ENCODE peak calls at places on chromosomes 11 and 22, in nine cellular contexts. M is amygdala, S is NCI-H69, H is AG08395, V is RWPE1, Y is GM23248, J is ELR, E is cerebellum, B is HFF-Myc. G is an unnamed sample.

GRCh38 chr22:24471570-24471969 is 23.6 kb upstream of the UPB1 start:
- DNase-seq in V (no peak), M (no peak), Y (no peak), H (no peak), E (peak), J (no peak), S (no peak), B (no peak), G (peak)

GRCh38 chr22:35218079-35218478 is 39.2 kb upstream of the HMGXB4 start:
- DNase-seq in B (no peak), M (no peak), H (no peak), J (peak), V (no peak), Y (peak), E (no peak), S (no peak), G (no peak)

GRCh38 chr11:59556115-59556882 is 45.0 kb downstream of the OR4D9 start:
- DNase-seq in H (peak), M (peak), V (peak), S (peak), Y (peak), B (peak), J (peak), E (peak), G (peak)

GRCh38 chr11:78202733-78203167 is 14.0 kb downstream of the USP35 start:
- DNase-seq in B (no peak), J (no peak), V (no peak), M (no peak), S (no peak), Y (no peak), E (no peak), H (no peak), G (no peak)

GRCh38 chr22:49894321-49895072 is 23.7 kb downstream of the ALG12 start:
- DNase-seq in Y (no peak), S (peak), J (peak), M (no peak), V (no peak), B (peak), E (no peak), H (no peak), G (no peak)

GRCh38 chr22:21632237-21632895 is at the start of gene CCDC116:
- DNase-seq in M (no peak), B (no peak), Y (no peak), J (no peak), V (no peak), S (peak), E (no peak), H (no peak), G (peak)

GRCh38 chr11:63536669-63537292 is at the start of gene PLAAT4:
- DNase-seq in B (no peak), S (no peak), V (peak), J (peak), E (peak), M (peak), Y (peak), H (peak), G (peak)

GRCh38 chr22:42745118-42745517 is 24.4 kb upstream of the A4GALT start:
- DNase-seq in B (no peak), M (no peak), V (peak), Y (peak), E (no peak), S (no peak), H (peak), J (peak), G (no peak)

GRCh38 chr11:86245369-86246292 is 1.1 kb downstream of the EED start:
- DNase-seq in H (no peak), Y (peak), E (no peak), S (peak), B (no peak), M (no peak), V (no peak), J (peak), G (no peak)

GRCh38 chr22:46598737-46599424 is 21.3 kb upstream of the GRAMD4 start:
- DNase-seq in Y (no peak), E (no peak), V (no peak), M (no peak), S (no peak), B (no peak), H (no peak), J (no peak), G (no peak)

GRCh38 chr11:67320011-67320410 is 16.7 kb downstream of the SSH3 start:
- DNase-seq in J (no peak), H (no peak), B (no peak), V (no peak), Y (peak), S (no peak), E (no peak), M (no peak), G (no peak)

GRCh38 chr11:110434952-110435779 is 5.4 kb downstream of the FDX1 start:
- DNase-seq in H (no peak), J (peak), V (no peak), Y (peak), S (peak), E (no peak), B (no peak), M (no peak), G (peak)

GRCh38 chr11:62142921-62143320 is 19.1 kb downstream of the INCENP start:
- DNase-seq in B (no peak), H (no peak), J (no peak), V (no peak), Y (no peak), M (no peak), S (no peak), E (peak), G (no peak)

GRCh38 chr11:64539711-64540420 is 51.2 kb upstream of the SLC22A12 start:
- DNase-seq in M (no peak), Y (no peak), H (peak), E (peak), S (no peak), V (no peak), B (no peak), J (no peak), G (no peak)

GRCh38 chr22:48376936-48377335 is 1450.7 kb downstream of the BRD1 start:
- DNase-seq in M (no peak), E (no peak), J (no peak), Y (no peak), H (no peak), B (no peak), S (no peak), V (no peak), G (no peak)

GRCh38 chr11:134355656-134356055 is 23.9 kb downstream of the GLB1L2 start:
- DNase-seq in V (no peak), M (no peak), S (no peak), J (no peak), B (no peak), E (no peak), Y (no peak), H (no peak), G (no peak)

GRCh38 chr11:31824791-31825452 is 13.8 kb upstream of the PAX6 start:
- DNase-seq in E (no peak), S (no peak), B (no peak), M (no peak), V (no peak), Y (no peak), J (no peak), H (no peak), G (peak)

GRCh38 chr11:88709567-88709966 is 356.2 kb downstream of the GRM5 start:
- DNase-seq in J (no peak), H (no peak), E (peak), S (peak), B (no peak), Y (peak), V (peak), M (peak), G (no peak)

GRCh38 chr11:9254416-9254815 is 10.7 kb downstream of the DENND5A start:
- DNase-seq in J (no peak), V (no peak), M (no peak), H (no peak), E (no peak), S (no peak), B (no peak), Y (no peak), G (no peak)

GRCh38 chr22:20247010-20247505 is 21.1 kb downstream of the RTN4R start:
- DNase-seq in V (no peak), M (no peak), E (no peak), S (peak), Y (no peak), J (no peak), H (peak), B (no peak), G (peak)

G was measured in left kidney.